ENCODE peak calls at places on chromosomes 2 and 18, in six cellular contexts. A is GM23338, T is IMR-90, X is heart right ventricle, O is uterus, I is body of pancreas. J is an unnamed sample. For H3K4me1, the result is how much of the 10 kb centered on the place peaks cover.

GRCh38 chr2:190909680-190910079 is 29.1 kb downstream of the GLS start:
- DNase-seq in A (no peak), T (no peak), X (no peak), O (no peak), I (no peak), J (no peak)

GRCh38 chr2:176647325-176648155 is 378.3 kb downstream of the MTX2 start:
- DNase-seq in A (no peak), T (no peak), X (no peak), O (no peak), I (no peak), J (no peak)

GRCh38 chr2:120323807-120324399 is 22.0 kb upstream of the INHBB start:
- DNase-seq in A (no peak), T (no peak), X (no peak), O (no peak), I (no peak), J (no peak)

GRCh38 chr2:96099861-96100798 is 16.2 kb downstream of the ADRA2B start:
- DNase-seq in A (peak), T (no peak), X (no peak), O (peak), I (peak), J (no peak)

GRCh38 chr18:61602836-61603235 is 269.6 kb downstream of the CDH20 start:
- DNase-seq in A (no peak), T (peak), X (no peak), O (no peak), I (no peak), J (no peak)

GRCh38 chr18:58866261-58867232 is 1.9 kb downstream of the ZNF532 start:
- DNase-seq in A (no peak), T (no peak), X (no peak), O (no peak), I (no peak), J (no peak)

GRCh38 chr2:28896906-28897305 is 2.4 kb downstream of the WDR43 start:
- DNase-seq in A (peak), T (peak), X (no peak), O (no peak), I (no peak), J (no peak)

GRCh38 chr2:186842373-186842772 is 6.6 kb downstream of the ZSWIM2 start:
- DNase-seq in A (no peak), T (no peak), X (no peak), O (no peak), I (no peak), J (no peak)

GRCh38 chr2:11337909-11338308 is 6.5 kb downstream of the ROCK2 start:
- DNase-seq in A (no peak), T (no peak), X (no peak), O (no peak), I (no peak), J (no peak)

GRCh38 chr2:11342561-11343343 is 1.7 kb downstream of the ROCK2 start:
- DNase-seq in A (no peak), T (peak), X (no peak), O (no peak), I (peak), J (peak)

GRCh38 chr2:11338580-11338979 is 5.9 kb downstream of the ROCK2 start:
- DNase-seq in A (no peak), T (no peak), X (no peak), O (no peak), I (no peak), J (no peak)

GRCh38 chr2:11340717-11341116 is 3.7 kb downstream of the ROCK2 start:
- DNase-seq in A (no peak), T (no peak), X (no peak), O (no peak), I (no peak), J (no peak)

DNA sequence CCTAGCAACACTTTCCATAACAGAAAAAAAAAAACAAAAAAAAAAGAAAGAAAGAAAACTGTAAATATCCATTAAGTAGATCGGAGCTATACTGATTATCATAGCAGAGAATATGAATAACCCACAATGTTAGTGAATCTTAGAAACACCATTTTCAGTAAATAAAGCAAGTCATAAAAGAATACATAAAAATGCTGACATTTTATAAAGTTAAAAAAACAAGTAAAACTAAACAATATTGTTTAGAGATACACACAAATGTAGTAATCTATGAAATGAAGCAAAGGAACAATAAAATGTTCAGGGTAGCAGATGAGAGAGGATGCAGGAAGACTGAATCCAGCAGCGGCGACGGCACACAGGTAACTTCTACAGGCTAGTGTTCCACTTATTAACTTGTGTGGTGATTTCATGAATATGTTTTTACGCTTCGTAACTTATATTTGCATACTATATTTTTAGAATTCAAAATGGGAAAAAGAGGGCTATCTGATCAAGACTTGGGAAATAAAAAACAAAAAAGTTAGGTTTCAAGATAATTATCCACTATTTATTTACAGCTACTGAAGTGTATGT is 4.8 kb downstream of the ROCK2 start:
- DNase-seq in A (no peak), T (no peak), X (no peak), O (no peak), I (no peak), J (no peak)
- H3K4me1 ChIP-seq in A (under half), T (under half), X (under half), O (under half), I (under half), J (under half)

DNA sequence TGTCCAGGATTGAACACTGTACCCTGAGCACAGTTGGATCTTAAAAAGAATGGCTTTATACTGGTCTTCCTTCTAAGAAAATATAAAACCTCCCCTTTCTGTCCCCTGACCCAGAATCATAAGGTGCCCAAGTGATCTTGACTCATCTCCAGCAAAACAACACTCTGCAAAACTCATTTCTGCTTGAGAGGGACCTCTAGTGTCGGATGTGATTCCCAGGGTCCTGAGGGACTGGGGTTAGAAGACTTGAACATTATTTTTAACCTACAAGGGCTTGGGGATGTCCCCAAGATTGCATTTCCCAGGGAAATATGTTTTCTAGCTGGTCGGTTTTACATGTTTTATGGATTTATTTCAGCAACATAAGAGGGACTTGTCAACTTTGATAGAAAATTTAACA is 1318.5 kb upstream of the CELF4 start:
- DNase-seq in A (peak), T (no peak), X (no peak), O (no peak), I (no peak), J (no peak)
- H3K27ac ChIP-seq in A (no peak), T (no peak), X (no peak), O (no peak), I (no peak), J (no peak)

DNA sequence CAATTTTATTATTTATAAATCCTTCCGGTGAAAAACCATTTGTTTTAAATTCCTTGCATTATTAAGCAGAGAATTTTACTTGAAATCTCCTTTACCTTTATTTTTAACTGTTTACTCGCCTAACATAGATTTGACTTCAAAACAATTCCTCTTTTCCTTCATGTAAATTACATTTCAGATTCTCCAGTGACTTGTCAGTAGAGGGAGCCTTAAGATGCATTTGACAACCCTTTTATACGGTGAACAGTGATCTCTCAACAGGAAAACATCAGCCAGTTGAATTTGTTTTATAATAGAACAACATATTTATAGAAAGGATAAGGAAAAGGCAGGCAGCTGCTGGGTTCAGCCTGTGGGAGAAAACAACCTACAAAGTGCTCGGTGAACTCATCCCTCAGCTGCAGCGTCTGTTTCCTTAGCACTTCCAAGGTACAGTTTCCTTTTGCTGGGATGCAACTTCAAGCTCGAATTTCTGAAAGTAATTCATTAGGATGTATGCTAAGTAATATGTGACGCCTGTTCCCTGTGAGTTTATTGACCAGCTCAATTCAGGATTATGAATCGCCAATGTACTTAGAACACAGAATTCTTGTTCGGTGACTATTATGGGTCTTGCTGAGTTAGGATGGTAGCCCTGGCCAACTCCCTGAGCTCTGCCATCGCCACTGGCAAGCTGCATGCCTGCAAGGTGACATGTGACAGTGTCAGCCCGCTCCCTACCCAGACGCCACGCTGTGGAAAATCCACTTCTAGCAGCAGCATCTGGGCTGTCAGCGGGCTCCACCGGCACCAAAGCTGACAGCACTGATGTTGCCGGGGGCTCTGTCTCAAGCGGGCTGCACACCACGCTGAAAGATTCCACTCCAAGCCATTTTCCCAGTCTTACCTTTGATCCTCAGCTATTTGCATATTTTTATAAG is 100.9 kb downstream of the MYT1L start:
- DNase-seq in A (no peak), T (no peak), X (peak), O (no peak), I (peak), J (no peak)
- TF ChIP-seq CTCF in A (peak), T (no peak), X (no peak), O (no peak), I (no peak), J (no peak)

GRCh38 chr2:47896450-47896968 is 9.8 kb downstream of the FBXO11 start:
- DNase-seq in A (no peak), T (no peak), X (no peak), O (no peak), I (no peak), J (no peak)

GRCh38 chr2:47900857-47901256 is 5.4 kb downstream of the FBXO11 start:
- DNase-seq in A (no peak), T (no peak), X (no peak), O (no peak), I (no peak), J (no peak)

GRCh38 chr2:47897191-47897955 is 8.9 kb downstream of the FBXO11 start:
- DNase-seq in A (no peak), T (no peak), X (no peak), O (no peak), I (no peak), J (no peak)

GRCh38 chr2:47899915-47900314 is 6.4 kb downstream of the FBXO11 start:
- DNase-seq in A (peak), T (no peak), X (no peak), O (no peak), I (no peak), J (no peak)

DNA sequence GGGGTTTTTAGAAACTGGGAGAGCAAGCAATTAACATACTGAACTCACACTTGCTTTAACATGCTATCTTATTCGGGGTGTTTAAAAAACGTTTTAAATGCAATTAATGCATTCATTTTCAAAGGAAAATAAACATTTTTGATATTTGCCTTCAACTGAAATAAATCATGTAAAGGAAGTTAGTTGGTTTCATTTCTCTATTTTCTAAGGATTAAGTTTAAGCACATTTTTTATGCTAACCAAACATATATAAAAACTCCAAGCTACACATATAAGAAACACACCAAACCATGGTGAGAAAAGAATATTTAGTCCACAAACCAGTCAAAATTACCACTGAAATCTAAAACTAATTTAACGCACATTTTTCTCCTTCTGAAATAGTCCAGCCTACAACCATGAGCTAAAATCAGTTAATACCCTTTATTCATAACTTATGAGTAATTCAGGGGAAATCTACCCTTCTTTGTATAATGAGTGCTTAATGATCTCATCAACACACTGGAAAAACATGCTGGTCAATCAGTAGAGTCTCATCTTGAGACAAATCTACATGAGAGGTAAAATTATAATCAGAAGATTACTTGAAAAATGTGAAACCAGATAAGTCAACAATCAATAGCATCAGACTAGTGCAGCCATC is 8.1 kb downstream of the FBXO11 start:
- DNase-seq in A (no peak), T (no peak), X (no peak), O (no peak), I (no peak), J (no peak)
- H3K4me1 ChIP-seq in A (under half), T (under half), X (half or more), O (under half), I (half or more), J (under half)

GRCh38 chr2:27606611-27607010 is 22.2 kb downstream of the CCDC121 start:
- DNase-seq in A (no peak), T (peak), X (no peak), O (no peak), I (no peak), J (no peak)
- H3K27ac ChIP-seq in A (no peak), T (no peak), X (no peak), O (no peak), I (no peak), J (no peak)

J was measured in lung.